ENCODE peak calls at places on chromosomes 16 and 17, in six cellular contexts. H, E, X, C, O and A are unnamed samples.

GRCh38 chr17:4845128-4845527 is 12.0 kb downstream of the MINK1 start:
- DNase-seq in H (no peak), E (no peak), X (no peak), C (no peak), O (no peak), A (no peak)

GRCh38 chr16:51402239-51402638 is 251.2 kb upstream of the SALL1 start:
- DNase-seq in H (no peak), E (no peak), X (no peak), C (no peak), O (no peak), A (no peak)

GRCh38 chr16:50533317-50533716 is 14.9 kb upstream of the NKD1 start:
- DNase-seq in H (no peak), E (no peak), X (no peak), C (no peak), O (no peak), A (no peak)

GRCh38 chr17:59332890-59333377 is 1.5 kb downstream of the YPEL2 start:
- DNase-seq in H (no peak), E (no peak), X (no peak), C (peak; percentile 59), O (no peak), A (no peak)

GRCh38 chr17:73104450-73104849 is 12.0 kb upstream of the SLC39A11 start:
- DNase-seq in H (no peak), E (no peak), X (no peak), C (no peak), O (no peak), A (no peak)

GRCh38 chr17:81157848-81158687 is 7.2 kb upstream of the PVALEF start:
- DNase-seq in H (no peak), E (no peak), X (no peak), C (no peak), O (no peak), A (no peak)

GRCh38 chr16:54437921-54438320 is 151.3 kb upstream of the IRX3 start:
- DNase-seq in H (no peak), E (no peak), X (no peak), C (no peak), O (no peak), A (no peak)

GRCh38 chr16:2691491-2692248 is 9.3 kb downstream of the KCTD5 start:
- DNase-seq in H (no peak), E (no peak), X (peak; percentile 65), C (no peak), O (peak; percentile 45), A (no peak)

GRCh38 chr17:3556905-3557767 is 476 bp downstream of the TRPV3 start:
- DNase-seq in H (no peak), E (no peak), X (no peak), C (no peak), O (no peak), A (no peak)

GRCh38 chr16:84598391-84598750 is 19.5 kb downstream of the COTL1 start:
- DNase-seq in H (no peak), E (no peak), X (no peak), C (no peak), O (no peak), A (no peak)